ENCODE peak calls at places on chromosomes 13 and 19, in four cellular contexts. Y is breast epithelium, E is tibial nerve, M is A549. L is an unnamed sample.

GRCh38 chr13:32846556-32846955 is 169.7 kb upstream of the KL start:
- DNase-seq in Y (no peak), E (no peak), M (no peak), L (no peak)

GRCh38 chr13:107846642-107847041 is 368.7 kb downstream of the LIG4 start:
- DNase-seq in Y (no peak), E (no peak), M (no peak), L (no peak)

GRCh38 chr13:23777571-23777870 is 111.7 kb downstream of the MIPEP start:
- DNase-seq in Y (no peak), E (no peak), M (no peak), L (no peak)

GRCh38 chr13:51148223-51148951 is 37.3 kb upstream of the C13orf42 start:
- DNase-seq in Y (no peak), E (no peak), M (no peak), L (peak; percentile 78)

GRCh38 chr19:3196064-3196932 is 10.6 kb downstream of the NCLN start:
- DNase-seq in Y (no peak), E (no peak), M (no peak), L (peak; percentile 74)

GRCh38 chr13:99230991-99231390 is 27.2 kb downstream of the GPR18 start:
- DNase-seq in Y (no peak), E (no peak), M (no peak), L (no peak)

GRCh38 chr13:33728271-33729037 is 89.5 kb upstream of the RFC3 start:
- DNase-seq in Y (peak; percentile 44), E (peak; percentile 59), M (peak; percentile 18), L (no peak)

GRCh38 chr19:15790096-15790495 is 2.6 kb downstream of the OR10H5 start:
- DNase-seq in Y (no peak), E (no peak), M (peak; percentile 39), L (no peak)

GRCh38 chr19:53853707-53854106 is 14.0 kb upstream of the MYADM start:
- DNase-seq in Y (no peak), E (no peak), M (no peak), L (no peak)

GRCh38 chr13:39250440-39250839 is 212.2 kb downstream of the NHLRC3 start:
- DNase-seq in Y (no peak), E (no peak), M (no peak), L (no peak)

GRCh38 chr13:113860579-113861432 is 3.1 kb downstream of the GAS6 start:
- DNase-seq in Y (peak; percentile 20), E (no peak), M (no peak), L (peak; percentile 51)

GRCh38 chr19:10899171-10899653 is 27.9 kb downstream of the CARM1 start:
- DNase-seq in Y (peak; percentile 89), E (no peak), M (no peak), L (peak; percentile 75)

GRCh38 chr19:24086974-24087595 is at the start of gene ZNF254:
- DNase-seq in Y (peak; percentile 88), E (peak; percentile 77), M (peak; percentile 98), L (peak; percentile 97)

GRCh38 chr13:31982540-31982939 is 49.0 kb upstream of the FRY start:
- DNase-seq in Y (peak; percentile 87), E (peak; percentile 41), M (peak; percentile 76), L (no peak)

GRCh38 chr13:22076658-22077057 is 405.8 kb downstream of the FGF9 start:
- DNase-seq in Y (no peak), E (no peak), M (no peak), L (no peak)

DNA sequence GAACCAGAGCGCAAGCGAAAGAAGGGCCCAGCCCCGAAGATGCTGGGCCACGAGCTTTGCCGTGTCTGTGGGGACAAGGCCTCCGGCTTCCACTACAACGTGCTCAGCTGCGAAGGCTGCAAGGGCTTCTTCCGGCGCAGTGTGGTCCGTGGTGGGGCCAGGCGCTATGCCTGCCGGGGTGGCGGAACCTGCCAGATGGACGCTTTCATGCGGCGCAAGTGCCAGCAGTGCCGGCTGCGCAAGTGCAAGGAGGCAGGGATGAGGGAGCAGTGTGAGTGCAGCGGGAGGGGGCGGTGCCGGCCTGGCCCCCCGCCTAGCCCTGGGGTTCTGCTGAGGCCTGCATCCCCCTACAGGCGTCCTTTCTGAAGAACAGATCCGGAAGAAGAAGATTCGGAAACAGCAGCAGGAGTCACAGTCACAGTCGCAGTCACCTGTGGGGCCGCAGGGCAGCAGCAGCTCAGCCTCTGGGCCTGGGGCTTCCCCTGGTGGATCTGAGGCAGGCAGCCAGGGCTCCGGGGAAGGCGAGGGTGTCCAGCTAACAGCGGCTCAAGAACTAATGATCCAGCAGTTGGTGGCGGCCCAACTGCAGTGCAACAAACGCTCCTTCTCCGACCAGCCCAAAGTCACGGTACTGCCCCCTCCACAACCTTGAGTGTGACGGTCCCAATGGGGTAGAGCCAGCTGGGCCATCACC is 2.1 kb downstream of the NR1H2 start:
- DNase-seq in Y (no peak), E (no peak), M (no peak), L (no peak)
- H3K4me1 ChIP-seq in Y (no peaks in the 10 kb centered on the region), E (peaks cover 56% of the 10 kb centered on the region), M (peaks cover 10% of the 10 kb centered on the region), L (peaks cover 25% of the 10 kb centered on the region)

DNA sequence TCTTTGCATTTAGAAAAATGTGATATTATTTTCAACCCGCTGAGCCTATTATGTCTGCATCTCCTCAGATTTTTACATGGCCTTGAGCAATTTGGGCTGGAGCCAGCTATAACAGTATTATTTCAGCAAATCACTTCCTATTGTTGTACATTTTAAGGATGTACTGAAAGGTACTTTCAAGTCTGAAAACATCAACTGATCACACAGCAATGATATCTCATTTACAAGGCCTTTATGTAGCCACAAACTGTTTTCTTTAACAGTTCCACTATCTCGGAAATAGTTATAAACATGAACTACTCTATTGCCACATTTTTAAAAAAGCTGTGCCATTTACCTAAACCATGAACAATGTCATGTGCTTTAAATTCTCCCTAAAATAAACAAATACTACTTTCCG is 560.2 kb downstream of the GPC6 start:
- DNase-seq in Y (no peak), E (no peak), M (no peak), L (no peak)
- TF ChIP-seq POLR2A in Y (no peak), E (no peak), M (no peak), L (no peak)

GRCh38 chr13:30862707-30863106 is 43.4 kb upstream of the MEDAG start:
- DNase-seq in Y (peak; percentile 51), E (no peak), M (no peak), L (peak; percentile 36)

GRCh38 chr13:30863231-30863630 is 42.8 kb upstream of the MEDAG start:
- DNase-seq in Y (no peak), E (no peak), M (no peak), L (no peak)

GRCh38 chr13:30865131-30866009 is 40.7 kb upstream of the MEDAG start:
- DNase-seq in Y (peak; percentile 70), E (peak; percentile 52), M (peak; percentile 81), L (no peak)

GRCh38 chr13:30863796-30864195 is 42.3 kb upstream of the MEDAG start:
- DNase-seq in Y (no peak), E (no peak), M (no peak), L (no peak)

DNA sequence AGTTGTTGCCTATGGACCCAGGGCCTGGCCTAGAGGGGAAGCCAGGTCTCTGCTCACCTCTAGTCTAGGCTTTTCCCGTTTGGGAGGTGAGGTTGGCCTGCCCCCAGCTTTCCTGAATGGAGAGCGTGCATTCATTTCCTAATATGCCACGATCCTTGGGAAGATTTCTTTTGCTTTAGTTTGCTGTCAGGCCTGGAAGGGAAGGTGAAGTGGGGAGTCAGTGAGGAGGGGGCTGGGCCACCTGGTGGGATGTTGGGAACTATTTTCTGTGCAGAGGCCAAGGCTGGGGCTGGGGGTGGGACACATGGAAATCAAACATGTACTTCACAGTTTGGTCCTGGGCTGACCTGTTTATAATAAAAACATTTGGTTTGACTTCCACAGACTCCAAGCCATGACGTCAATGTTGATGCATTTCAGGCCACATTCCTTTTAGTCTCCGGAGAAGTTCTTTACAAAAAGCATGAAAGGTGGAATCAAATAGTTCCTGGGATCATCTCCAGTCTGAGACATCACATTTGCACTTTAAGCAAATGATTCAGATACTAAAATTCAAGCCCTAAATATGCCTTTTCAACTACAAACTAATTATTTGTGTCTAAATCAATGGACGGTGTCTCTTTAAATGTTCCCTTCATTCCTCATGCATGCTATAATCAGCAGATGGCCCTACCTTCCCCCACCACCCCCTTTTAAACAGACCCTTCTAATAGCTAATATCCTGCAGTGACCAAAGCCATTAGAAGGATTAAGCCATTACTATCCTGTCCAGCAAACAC is 41.5 kb upstream of the MEDAG start:
- DNase-seq in Y (no peak), E (no peak), M (no peak), L (no peak)
- H3K4me3 ChIP-seq in Y (no peak overlapping the region), E (no peak overlapping the region), M (no peak overlapping the region), L (no peak overlapping the region)

GRCh38 chr19:1606138-1606651 is 933 bp upstream of the UQCR11 start:
- DNase-seq in Y (no peak), E (no peak), M (no peak), L (no peak)
- H3K4me1 ChIP-seq in Y (no peaks in the 10 kb centered on the region), E (peaks cover 30% of the 10 kb centered on the region), M (peaks cover 13% of the 10 kb centered on the region), L (peaks cover 32% of the 10 kb centered on the region)

L was measured in upper lobe of left lung.